ENCODE peak calls at places on chromosomes 6 and 20, in five cellular contexts. S is A549, P is lower leg skin, R is GM12891, W is body of pancreas. O is an unnamed sample.

GRCh38 chr6:125983246-125983945 is 2.9 kb upstream of the TRMT11 start:
- DNase-seq in S (no peak), P (no peak), R (no peak), W (no peak), O (no peak)

GRCh38 chr20:59018817-59019216 is 412 bp upstream of the TUBB1 start:
- DNase-seq in S (no peak), P (no peak), R (no peak), W (no peak), O (no peak)

GRCh38 chr6:3911614-3912336 is 62.6 kb downstream of the FAM50B start:
- DNase-seq in S (peak), P (peak), R (no peak), W (peak), O (no peak)

GRCh38 chr6:40112350-40112749 is 178.1 kb upstream of the MOCS1 start:
- DNase-seq in S (no peak), P (no peak), R (no peak), W (no peak), O (no peak)

GRCh38 chr20:13953227-13953626 is 37.2 kb downstream of the SEL1L2 start:
- DNase-seq in S (no peak), P (no peak), R (no peak), W (no peak), O (peak)

GRCh38 chr6:20370801-20371200 is 30.9 kb upstream of the E2F3 start:
- DNase-seq in S (no peak), P (no peak), R (no peak), W (no peak), O (no peak)

GRCh38 chr6:109081516-109081915 is 13.1 kb downstream of the SESN1 start:
- DNase-seq in S (no peak), P (no peak), R (no peak), W (no peak), O (no peak)

GRCh38 chr6:5260111-5260620 is 584 bp downstream of the LYRM4 start:
- DNase-seq in S (peak), P (peak), R (peak), W (peak), O (peak)

GRCh38 chr6:159013229-159013628 is 13.2 kb upstream of the RSPH3 start:
- DNase-seq in S (no peak), P (no peak), R (no peak), W (no peak), O (no peak)

GRCh38 chr20:362271-363254 is 15.7 kb downstream of the NRSN2 start:
- DNase-seq in S (peak), P (peak), R (no peak), W (peak), O (peak)

GRCh38 chr6:170206931-170207431 is 83.9 kb downstream of the DLL1 start:
- DNase-seq in S (no peak), P (no peak), R (no peak), W (no peak), O (no peak)

GRCh38 chr6:114075777-114076176 is 104.8 kb upstream of the HDAC2 start:
- DNase-seq in S (no peak), P (no peak), R (no peak), W (no peak), O (no peak)

GRCh38 chr6:46098678-46099077 is 31.1 kb upstream of the ENPP4 start:
- DNase-seq in S (no peak), P (no peak), R (no peak), W (peak), O (no peak)

GRCh38 chr20:64055893-64056638 is 6.6 kb upstream of the SOX18 start:
- DNase-seq in S (no peak), P (no peak), R (no peak), W (no peak), O (no peak)

GRCh38 chr20:21096321-21097043 is 9.7 kb downstream of the LINC00237 start:
- DNase-seq in S (no peak), P (no peak), R (no peak), W (no peak), O (peak)

GRCh38 chr6:143166247-143166695 is 105.6 kb downstream of the AIG1 start:
- DNase-seq in S (no peak), P (no peak), R (no peak), W (no peak), O (no peak)

GRCh38 chr6:40931927-40932326 is 107.1 kb downstream of the UNC5CL start:
- DNase-seq in S (no peak), P (peak), R (no peak), W (no peak), O (no peak)

GRCh38 chr20:57761413-57761734 is 51.6 kb upstream of the PMEPA1 start:
- DNase-seq in S (no peak), P (peak), R (no peak), W (no peak), O (no peak)

GRCh38 chr20:57763235-57763595 is 53.4 kb upstream of the PMEPA1 start:
- DNase-seq in S (no peak), P (no peak), R (no peak), W (no peak), O (no peak)

GRCh38 chr20:57762531-57763234 is 52.9 kb upstream of the PMEPA1 start:
- DNase-seq in S (no peak), P (peak), R (no peak), W (no peak), O (no peak)

GRCh38 chr20:57759724-57760123 is 49.9 kb upstream of the PMEPA1 start:
- DNase-seq in S (no peak), P (peak), R (no peak), W (no peak), O (no peak)

DNA sequence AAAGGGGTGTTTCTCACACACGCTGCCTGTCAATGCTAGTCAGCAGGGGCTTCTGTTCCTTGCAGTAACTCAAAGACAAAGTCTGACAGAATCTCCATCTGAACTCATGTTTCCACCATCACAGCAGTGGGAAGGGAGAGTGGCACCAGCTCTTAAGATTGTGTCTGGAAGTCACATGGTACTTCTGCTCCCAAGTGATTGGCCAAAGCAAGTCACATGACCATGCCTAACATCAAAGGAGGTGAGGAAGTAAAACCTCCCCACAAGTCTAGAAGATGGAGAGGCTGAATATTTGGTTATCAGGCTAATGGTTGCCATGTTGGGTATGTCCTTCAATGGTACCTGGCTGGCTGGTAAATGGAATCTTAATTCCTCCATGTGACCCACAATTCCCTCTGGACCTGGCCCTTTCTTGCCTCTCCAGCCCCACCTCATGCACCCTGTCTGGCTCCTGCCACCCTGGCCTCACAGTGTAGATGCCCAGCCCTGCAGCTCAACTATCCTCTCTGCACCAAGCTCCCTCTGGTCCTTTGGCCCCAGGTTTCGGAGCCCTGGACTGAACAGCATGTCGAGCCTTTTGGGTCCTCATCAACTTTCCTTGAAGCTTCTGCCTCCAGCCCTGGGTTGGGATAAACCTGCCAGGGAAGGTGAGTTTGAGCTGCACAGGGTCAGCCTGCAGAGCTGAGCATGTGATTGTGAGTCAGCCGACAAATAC is 51.0 kb upstream of the PMEPA1 start:
- DNase-seq in S (no peak), P (peak), R (no peak), W (no peak), O (no peak)
- TF ChIP-seq POLR2A in S (no peak), P (no peak), R (no peak), W (no peak), O (no peak)

DNA sequence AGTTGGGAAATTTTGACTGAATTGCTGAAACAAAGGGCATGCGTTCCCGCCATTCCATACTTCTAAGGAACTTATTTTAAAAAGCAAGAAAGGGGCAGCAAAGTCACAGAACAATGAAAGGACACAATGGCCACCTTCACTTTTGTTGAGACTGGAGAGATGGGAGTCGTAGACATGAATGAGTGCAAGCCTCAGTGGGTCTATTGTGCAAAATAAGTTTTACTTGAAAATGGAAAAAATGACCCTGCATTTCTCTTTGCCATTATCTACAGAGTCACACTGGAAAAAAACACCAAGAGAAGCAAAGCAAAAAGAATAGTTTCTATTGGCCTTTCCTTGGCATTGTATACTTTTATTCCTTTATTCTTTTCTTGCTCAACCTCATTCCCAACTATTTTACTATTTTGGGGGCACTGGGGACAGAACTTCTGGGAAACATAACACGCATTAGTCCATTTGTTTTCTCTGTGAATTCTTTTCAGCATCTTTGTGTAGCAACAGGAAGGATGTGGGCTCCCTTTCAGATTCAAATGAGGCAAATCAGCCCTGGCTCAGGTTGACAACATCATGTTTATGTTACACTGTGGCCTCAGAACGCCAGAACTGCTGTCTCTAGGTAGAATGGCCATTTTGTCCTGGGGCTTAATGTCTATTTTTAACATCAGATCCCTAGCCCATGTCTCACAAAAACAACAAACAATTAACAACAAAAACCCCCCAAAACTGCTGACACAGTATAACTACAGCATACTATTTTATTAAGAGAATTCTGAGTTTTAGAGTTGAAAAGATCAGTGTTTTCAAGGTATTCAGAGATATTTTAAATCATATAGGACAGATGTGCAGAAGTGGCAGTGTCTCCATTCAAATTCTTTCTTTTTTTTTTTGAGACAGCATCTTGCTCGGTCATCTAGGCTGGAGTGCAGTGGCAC is 122.2 kb downstream of the FYN start:
- DNase-seq in S (no peak), P (no peak), R (no peak), W (no peak), O (no peak)
- TF ChIP-seq POLR2A in S (no peak), P (no peak), R (no peak), W (no peak), O (no peak)

DNA sequence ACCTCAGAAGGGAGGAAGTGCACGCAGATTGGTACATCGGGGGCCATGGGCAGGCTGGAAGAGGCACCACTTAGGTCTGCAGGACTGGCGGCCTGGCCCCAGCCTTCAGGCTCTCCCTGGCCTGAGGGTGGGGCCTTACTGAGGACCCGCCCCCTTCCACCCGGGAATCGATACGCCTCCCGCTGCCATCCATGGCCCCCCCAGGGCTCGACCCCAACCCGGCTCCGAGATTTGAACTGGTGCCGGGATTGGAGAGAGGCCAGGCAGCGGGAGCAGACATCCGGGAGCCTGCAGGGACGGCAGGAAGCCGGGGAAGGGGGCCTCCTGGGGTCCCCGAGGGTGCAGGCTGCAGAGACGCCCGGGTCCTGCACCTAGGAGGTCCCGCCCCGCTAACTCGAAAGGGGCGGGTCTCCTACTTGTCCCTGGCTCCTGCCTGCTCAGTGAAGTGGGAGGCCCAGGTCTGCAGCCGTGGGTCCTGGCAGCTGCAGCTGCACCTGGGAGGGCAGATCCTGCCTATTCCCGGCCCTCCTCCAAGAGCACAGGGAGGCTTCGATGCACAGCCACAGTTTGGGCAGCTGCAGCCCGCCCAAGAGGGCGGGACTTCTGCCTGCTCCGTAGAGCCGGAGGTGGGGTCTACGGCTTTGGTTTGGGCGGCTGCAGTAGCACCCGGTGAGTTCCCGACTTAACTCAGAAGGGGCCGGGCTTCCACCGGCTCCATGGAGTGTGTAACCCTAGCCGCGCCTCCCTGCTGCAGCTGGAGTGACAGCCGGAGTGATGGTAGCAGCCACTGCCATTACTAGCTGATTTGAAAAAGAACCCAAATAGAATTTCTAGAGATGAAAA is 35.2 kb upstream of the TBC1D22B start:
- DNase-seq in S (peak), P (peak), R (peak), W (peak), O (peak)
- TF ChIP-seq POLR2A in S (peak), P (no peak), R (no peak), W (peak), O (no peak)

GRCh38 chr6:33628401-33628964 is 7.4 kb downstream of the ITPR3 start:
- DNase-seq in S (no peak), P (peak), R (no peak), W (no peak), O (no peak)
- TF ChIP-seq POLR2A in S (no peak), P (no peak), R (no peak), W (no peak), O (no peak)

DNA sequence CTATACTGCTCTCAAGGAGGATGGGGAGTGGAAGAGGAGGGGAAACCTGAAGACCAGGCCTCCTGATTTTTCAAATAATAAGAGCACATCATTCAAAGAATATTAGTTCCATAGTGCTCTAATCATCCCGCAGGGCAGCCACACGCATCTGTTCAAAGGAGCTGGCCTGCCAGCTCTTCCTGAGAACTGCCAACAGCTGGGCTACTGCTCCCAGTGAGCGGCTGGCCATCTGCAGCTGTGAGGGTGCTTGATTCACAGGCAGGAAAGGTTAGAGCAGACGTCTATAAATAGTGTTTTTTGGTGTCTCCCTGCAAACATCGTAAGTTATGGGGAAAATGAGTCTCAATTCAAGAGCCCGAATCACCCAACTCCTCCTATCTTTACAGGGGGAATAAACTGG is 17.3 kb downstream of the NSFL1C start:
- DNase-seq in S (no peak), P (peak), R (no peak), W (no peak), O (no peak)
- TF ChIP-seq POLR2A in S (no peak), P (no peak), R (no peak), W (no peak), O (no peak)

GRCh38 chr6:2245103-2245953 is at the start of gene GMDS:
- DNase-seq in S (peak), P (peak), R (peak), W (peak), O (peak)

GRCh38 chr6:2249126-2249525 is 3.7 kb upstream of the GMDS start:
- DNase-seq in S (no peak), P (no peak), R (no peak), W (no peak), O (no peak)

GRCh38 chr6:2247664-2248063 is 2.3 kb upstream of the GMDS start:
- DNase-seq in S (no peak), P (no peak), R (no peak), W (no peak), O (no peak)

GRCh38 chr6:2244261-2245102 is 923 bp downstream of the GMDS start:
- DNase-seq in S (peak), P (no peak), R (no peak), W (no peak), O (peak)

DNA sequence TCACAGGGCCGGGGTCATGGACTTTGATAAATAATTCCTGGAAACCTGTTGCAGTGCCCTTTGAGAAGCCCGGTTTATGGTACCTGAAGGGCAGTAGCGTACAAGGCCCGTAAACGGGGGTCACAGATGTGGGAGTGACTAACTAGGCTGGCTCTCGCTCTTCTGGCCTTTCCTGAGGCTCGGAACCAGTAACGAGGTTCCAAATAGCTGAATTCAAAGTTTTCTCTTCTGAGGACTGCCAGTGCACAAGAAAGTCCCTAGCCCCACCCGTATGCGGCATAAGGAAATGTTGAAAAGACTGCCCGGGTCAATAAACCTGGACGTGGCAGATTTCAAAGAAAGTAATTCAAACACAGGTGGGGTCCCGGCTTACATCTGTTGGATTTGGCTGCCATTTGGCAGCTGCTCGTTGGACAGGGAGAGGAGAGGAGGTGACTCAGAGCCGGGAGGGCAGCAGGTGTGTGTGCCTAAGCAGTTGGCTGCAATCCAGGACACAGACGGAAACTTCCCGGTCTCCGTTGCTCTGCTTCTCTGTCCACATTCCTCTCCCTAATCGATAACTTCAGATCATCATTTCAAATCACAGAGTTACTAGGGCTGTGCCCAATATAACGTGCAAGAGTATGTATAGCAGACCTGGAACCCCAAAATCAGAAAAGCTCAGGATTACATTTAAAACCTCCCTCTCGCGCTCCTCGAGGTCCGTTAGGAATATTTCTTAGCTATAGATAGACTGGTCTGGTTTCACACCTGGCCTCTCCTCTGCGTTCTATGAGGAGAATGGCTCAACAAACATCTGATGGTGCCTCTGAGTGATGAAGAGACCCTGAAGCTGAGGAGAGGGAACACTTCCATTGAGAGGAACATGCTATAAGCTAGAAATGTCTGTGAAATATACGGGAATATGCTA is 804 bp upstream of the GMDS start:
- DNase-seq in S (peak), P (peak), R (no peak), W (peak), O (peak)
- TF ChIP-seq POLR2A in S (no peak), P (no peak), R (no peak), W (peak), O (peak)

GRCh38 chr6:31834367-31834703 is 6.8 kb downstream of the HSPA1B start:
- DNase-seq in S (peak), P (peak), R (peak), W (peak), O (peak)
- TF ChIP-seq POLR2A in S (peak), P (no peak), R (no peak), W (peak), O (no peak)

GRCh38 chr20:33015700-33016580 is 8.4 kb downstream of the BPIFB2 start:
- DNase-seq in S (no peak), P (no peak), R (no peak), W (no peak), O (no peak)
- TF ChIP-seq POLR2A in S (no peak), P (no peak), R (no peak), W (no peak), O (no peak)

GRCh38 chr6:31534011-31534410 is 5.2 kb downstream of the MCCD1 start:
- DNase-seq in S (no peak), P (peak), R (no peak), W (no peak), O (no peak)
- TF ChIP-seq POLR2A in S (no peak), P (no peak), R (peak), W (no peak), O (no peak)

DNA sequence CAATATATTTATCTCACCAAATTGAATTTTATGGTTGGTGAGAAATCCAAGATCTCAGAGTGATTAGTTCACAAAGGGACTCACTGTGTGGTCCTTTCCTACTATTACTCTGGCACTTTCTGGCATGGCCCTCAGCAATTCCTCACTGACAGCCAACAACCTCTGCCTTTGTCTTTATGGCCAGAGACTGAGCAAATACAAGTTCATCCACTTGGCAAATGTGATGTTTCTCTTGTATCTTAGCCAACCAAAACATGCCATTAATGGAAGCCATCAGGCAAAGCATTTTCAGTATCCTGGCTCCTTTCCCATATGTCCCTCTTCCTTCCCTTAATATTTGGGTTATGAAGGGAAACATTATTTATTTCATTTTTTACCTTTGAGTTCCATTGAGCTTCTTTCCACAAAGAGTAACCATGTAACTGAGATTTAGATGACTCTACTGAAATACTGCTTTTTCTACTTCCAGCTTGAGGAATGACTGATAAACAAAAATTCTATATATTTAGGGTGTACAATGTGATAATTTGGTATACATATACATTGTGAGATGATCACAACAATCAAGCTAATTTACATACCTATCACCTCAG is 30.8 kb upstream of the SMLR1 start:
- DNase-seq in S (no peak), P (no peak), R (no peak), W (no peak), O (no peak)
- TF ChIP-seq POLR2A in S (no peak), P (no peak), R (no peak), W (no peak), O (no peak)